ENCODE peak calls at places on chromosomes 3 and 15, in six cellular contexts. One of them, this sample, is unnamed. For H3K4me1, the result is how much of the 10 kb centered on the place peaks cover.

GRCh38 chr3:126961791-126962461 is 21.0 kb upstream of the PLXNA1 start:
- DNase-seq in body of pancreas: peak
- DNase-seq in A549: no peak
- DNase-seq in heart left ventricle: no peak
- DNase-seq in adrenal gland: no peak
- DNase-seq in esophagus squamous epithelium: no peak
- DNase-seq in this sample: peak

GRCh38 chr3:11155341-11156025 is 1.2 kb downstream of the HRH1 start:
- DNase-seq in adrenal gland: peak
- DNase-seq in esophagus squamous epithelium: no peak
- DNase-seq in body of pancreas: peak
- DNase-seq in A549: peak
- DNase-seq in heart left ventricle: peak
- DNase-seq in this sample: peak

GRCh38 chr3:25173610-25174009 is 254.5 kb upstream of the RARB start:
- DNase-seq in body of pancreas: no peak
- DNase-seq in esophagus squamous epithelium: no peak
- DNase-seq in A549: no peak
- DNase-seq in adrenal gland: no peak
- DNase-seq in heart left ventricle: no peak
- DNase-seq in this sample: no peak

GRCh38 chr3:115666081-115666480 is 42.8 kb downstream of the GAP43 start:
- DNase-seq in heart left ventricle: no peak
- DNase-seq in body of pancreas: no peak
- DNase-seq in A549: no peak
- DNase-seq in esophagus squamous epithelium: no peak
- DNase-seq in adrenal gland: no peak
- DNase-seq in this sample: no peak

GRCh38 chr3:184439096-184439495 is 59.2 kb downstream of the CHRD start:
- DNase-seq in A549: no peak
- DNase-seq in esophagus squamous epithelium: no peak
- DNase-seq in adrenal gland: no peak
- DNase-seq in heart left ventricle: no peak
- DNase-seq in body of pancreas: no peak
- DNase-seq in this sample: no peak

GRCh38 chr15:69537888-69538287 is 85.3 kb downstream of the RPLP1 start:
- DNase-seq in adrenal gland: no peak
- DNase-seq in A549: no peak
- DNase-seq in heart left ventricle: no peak
- DNase-seq in esophagus squamous epithelium: no peak
- DNase-seq in body of pancreas: no peak
- DNase-seq in this sample: no peak

GRCh38 chr15:34436956-34437442 is 609 bp downstream of the GOLGA8A start:
- DNase-seq in A549: no peak
- DNase-seq in heart left ventricle: peak
- DNase-seq in esophagus squamous epithelium: no peak
- DNase-seq in adrenal gland: peak
- DNase-seq in body of pancreas: peak
- DNase-seq in this sample: peak

GRCh38 chr3:34725774-34726173 is 913.6 kb upstream of the ARPP21 start:
- DNase-seq in esophagus squamous epithelium: no peak
- DNase-seq in adrenal gland: no peak
- DNase-seq in heart left ventricle: no peak
- DNase-seq in body of pancreas: no peak
- DNase-seq in A549: no peak
- DNase-seq in this sample: no peak

GRCh38 chr15:77769700-77770099 is 137.0 kb upstream of the LINGO1 start:
- DNase-seq in A549: no peak
- DNase-seq in body of pancreas: no peak
- DNase-seq in esophagus squamous epithelium: no peak
- DNase-seq in heart left ventricle: no peak
- DNase-seq in adrenal gland: no peak
- DNase-seq in this sample: no peak

GRCh38 chr3:138359137-138359536 is 10.8 kb downstream of the MRAS start:
- DNase-seq in body of pancreas: no peak
- DNase-seq in adrenal gland: no peak
- DNase-seq in heart left ventricle: no peak
- DNase-seq in esophagus squamous epithelium: no peak
- DNase-seq in A549: no peak
- DNase-seq in this sample: no peak

GRCh38 chr15:49494842-49495241 is 71.8 kb downstream of the FGF7 start:
- DNase-seq in body of pancreas: no peak
- DNase-seq in heart left ventricle: no peak
- DNase-seq in esophagus squamous epithelium: no peak
- DNase-seq in adrenal gland: no peak
- DNase-seq in A549: no peak
- DNase-seq in this sample: no peak

GRCh38 chr3:185764168-185764988 is 60.5 kb downstream of the IGF2BP2 start:
- DNase-seq in A549: no peak
- DNase-seq in body of pancreas: no peak
- DNase-seq in heart left ventricle: no peak
- DNase-seq in esophagus squamous epithelium: no peak
- DNase-seq in adrenal gland: no peak
- DNase-seq in this sample: no peak

DNA sequence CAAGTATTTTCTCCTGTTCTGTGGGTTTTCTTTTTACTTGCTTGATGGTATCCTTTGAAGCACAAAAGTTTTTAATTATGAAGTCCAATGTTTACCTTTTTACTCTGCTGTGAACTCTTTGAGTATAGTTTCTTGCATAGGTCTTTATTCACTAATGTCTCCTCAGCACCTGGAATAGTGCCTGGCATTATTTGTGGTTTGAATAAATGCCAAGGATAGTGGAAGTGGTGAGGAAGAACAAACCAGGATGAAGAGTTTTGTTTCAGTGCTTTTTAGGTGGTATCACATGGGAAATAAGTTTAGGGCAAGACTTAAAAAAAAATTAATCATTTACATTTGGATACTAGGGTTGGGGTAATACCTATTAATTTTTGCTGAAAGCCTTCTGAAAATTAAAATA is 25.7 kb downstream of the GPD1L start:
- DNase-seq in heart left ventricle: no peak
- DNase-seq in esophagus squamous epithelium: no peak
- DNase-seq in adrenal gland: no peak
- DNase-seq in body of pancreas: no peak
- DNase-seq in A549: no peak
- DNase-seq in this sample: no peak
- H3K4me1 ChIP-seq in heart left ventricle: under half
- H3K4me1 ChIP-seq in esophagus squamous epithelium: under half
- H3K4me1 ChIP-seq in adrenal gland: under half
- H3K4me1 ChIP-seq in body of pancreas: under half
- H3K4me1 ChIP-seq in A549: under half
- H3K4me1 ChIP-seq in this sample: under half

GRCh38 chr15:67093146-67093874 is 27.9 kb downstream of the SMAD3 start:
- DNase-seq in esophagus squamous epithelium: peak
- DNase-seq in heart left ventricle: peak
- DNase-seq in adrenal gland: no peak
- DNase-seq in body of pancreas: no peak
- DNase-seq in A549: no peak
- DNase-seq in this sample: peak
- TF ChIP-seq POLR2A in esophagus squamous epithelium: no peak
- TF ChIP-seq POLR2A in heart left ventricle: no peak
- TF ChIP-seq POLR2A in adrenal gland: no peak
- TF ChIP-seq POLR2A in body of pancreas: no peak
- TF ChIP-seq POLR2A in A549: no peak
- TF ChIP-seq POLR2A in this sample: no peak

DNA sequence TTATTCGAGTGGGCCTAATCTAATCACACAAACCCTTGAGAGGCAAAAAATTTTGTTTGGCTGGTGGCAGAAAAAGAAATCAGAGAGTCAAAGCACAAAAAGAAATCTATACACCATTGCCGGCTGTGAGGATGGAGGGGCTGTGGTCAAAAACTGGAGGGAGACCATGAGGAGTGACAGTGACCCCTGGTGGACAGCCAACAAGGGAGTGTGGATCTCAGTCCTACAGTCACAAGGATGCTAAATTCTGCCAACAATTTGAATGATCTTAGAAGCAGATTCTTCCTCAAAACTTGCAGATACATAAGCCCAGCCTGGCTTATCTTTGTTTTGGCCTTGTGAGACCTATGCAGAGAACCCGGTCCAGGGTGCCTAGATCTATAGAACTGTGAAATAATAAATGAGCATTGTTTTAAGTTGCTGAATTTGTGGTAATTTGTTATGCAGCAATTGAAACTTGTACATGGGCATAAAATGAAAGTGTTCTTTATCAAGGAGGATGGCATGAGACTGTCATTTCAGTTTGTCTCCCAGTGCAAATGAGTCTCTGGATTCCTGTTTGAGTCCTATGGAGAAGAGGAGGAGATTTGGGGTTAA is 103.0 kb upstream of the ARHGEF26 start:
- DNase-seq in adrenal gland: no peak
- DNase-seq in A549: peak
- DNase-seq in esophagus squamous epithelium: no peak
- DNase-seq in heart left ventricle: no peak
- DNase-seq in body of pancreas: no peak
- DNase-seq in this sample: peak
- TF ChIP-seq CTCF in adrenal gland: no peak
- TF ChIP-seq CTCF in A549: peak
- TF ChIP-seq CTCF in esophagus squamous epithelium: peak
- TF ChIP-seq CTCF in heart left ventricle: peak
- TF ChIP-seq CTCF in body of pancreas: peak
- TF ChIP-seq CTCF in this sample: peak

GRCh38 chr15:91108421-91108820 is 8.4 kb downstream of the SV2B start:
- DNase-seq in A549: no peak
- DNase-seq in heart left ventricle: no peak
- DNase-seq in adrenal gland: no peak
- DNase-seq in body of pancreas: no peak
- DNase-seq in esophagus squamous epithelium: no peak
- DNase-seq in this sample: no peak
- H3K4me1 ChIP-seq in A549: under half
- H3K4me1 ChIP-seq in heart left ventricle: under half
- H3K4me1 ChIP-seq in adrenal gland: under half
- H3K4me1 ChIP-seq in body of pancreas: under half
- H3K4me1 ChIP-seq in esophagus squamous epithelium: under half
- H3K4me1 ChIP-seq in this sample: under half

GRCh38 chr15:75451674-75452363 is at the start of gene SIN3A:
- DNase-seq in body of pancreas: peak
- DNase-seq in A549: peak
- DNase-seq in adrenal gland: peak
- DNase-seq in heart left ventricle: peak
- DNase-seq in esophagus squamous epithelium: peak
- DNase-seq in this sample: peak
- TF ChIP-seq POLR2A in body of pancreas: no peak
- TF ChIP-seq POLR2A in A549: no peak
- TF ChIP-seq POLR2A in adrenal gland: peak
- TF ChIP-seq POLR2A in heart left ventricle: no peak
- TF ChIP-seq POLR2A in esophagus squamous epithelium: no peak
- TF ChIP-seq POLR2A in this sample: peak

DNA sequence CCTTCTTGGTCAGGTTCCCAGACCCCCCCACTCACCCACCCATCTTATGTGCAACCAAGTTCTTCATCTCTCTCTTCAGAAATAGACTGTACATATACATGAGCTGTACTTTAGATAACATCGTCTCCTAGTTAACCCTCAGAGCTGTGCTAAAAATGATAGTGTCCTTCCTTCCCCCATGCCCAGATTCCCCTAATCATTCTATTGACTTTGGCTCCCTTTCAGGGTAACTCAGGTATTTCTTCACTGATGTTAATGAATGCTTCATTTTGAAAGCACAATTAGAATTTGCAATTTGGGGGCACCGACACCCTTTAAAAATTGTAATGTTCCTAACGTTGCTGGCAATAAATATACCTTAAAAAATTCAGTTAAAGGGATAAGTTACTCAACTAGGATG is 10.9 kb downstream of the PARP9 start:
- DNase-seq in adrenal gland: no peak
- DNase-seq in A549: no peak
- DNase-seq in esophagus squamous epithelium: no peak
- DNase-seq in body of pancreas: no peak
- DNase-seq in heart left ventricle: no peak
- DNase-seq in this sample: no peak
- TF ChIP-seq CTCF in adrenal gland: no peak
- TF ChIP-seq CTCF in A549: no peak
- TF ChIP-seq CTCF in esophagus squamous epithelium: no peak
- TF ChIP-seq CTCF in body of pancreas: no peak
- TF ChIP-seq CTCF in heart left ventricle: no peak
- TF ChIP-seq CTCF in this sample: no peak

GRCh38 chr3:52119056-52119455 is 35.2 kb downstream of the POC1A start:
- DNase-seq in heart left ventricle: no peak
- DNase-seq in adrenal gland: no peak
- DNase-seq in esophagus squamous epithelium: no peak
- DNase-seq in A549: no peak
- DNase-seq in body of pancreas: no peak
- DNase-seq in this sample: peak
- H3K4me1 ChIP-seq in heart left ventricle: under half
- H3K4me1 ChIP-seq in adrenal gland: under half
- H3K4me1 ChIP-seq in esophagus squamous epithelium: under half
- H3K4me1 ChIP-seq in A549: under half
- H3K4me1 ChIP-seq in body of pancreas: under half
- H3K4me1 ChIP-seq in this sample: under half

GRCh38 chr15:70763120-70763949 is at the start of gene UACA:
- DNase-seq in esophagus squamous epithelium: peak
- DNase-seq in adrenal gland: peak
- DNase-seq in heart left ventricle: peak
- DNase-seq in A549: peak
- DNase-seq in body of pancreas: peak
- DNase-seq in this sample: peak
- TF ChIP-seq POLR2A in esophagus squamous epithelium: no peak
- TF ChIP-seq POLR2A in adrenal gland: peak
- TF ChIP-seq POLR2A in heart left ventricle: peak
- TF ChIP-seq POLR2A in A549: peak
- TF ChIP-seq POLR2A in body of pancreas: peak
- TF ChIP-seq POLR2A in this sample: peak

GRCh38 chr3:161914703-161915102 is 418.1 kb downstream of the OTOL1 start:
- DNase-seq in heart left ventricle: peak
- DNase-seq in body of pancreas: no peak
- DNase-seq in esophagus squamous epithelium: no peak
- DNase-seq in adrenal gland: peak
- DNase-seq in A549: no peak
- DNase-seq in this sample: peak
- TF ChIP-seq CTCF in heart left ventricle: peak
- TF ChIP-seq CTCF in body of pancreas: no peak
- TF ChIP-seq CTCF in esophagus squamous epithelium: no peak
- TF ChIP-seq CTCF in adrenal gland: peak
- TF ChIP-seq CTCF in A549: peak
- TF ChIP-seq CTCF in this sample: no peak

DNA sequence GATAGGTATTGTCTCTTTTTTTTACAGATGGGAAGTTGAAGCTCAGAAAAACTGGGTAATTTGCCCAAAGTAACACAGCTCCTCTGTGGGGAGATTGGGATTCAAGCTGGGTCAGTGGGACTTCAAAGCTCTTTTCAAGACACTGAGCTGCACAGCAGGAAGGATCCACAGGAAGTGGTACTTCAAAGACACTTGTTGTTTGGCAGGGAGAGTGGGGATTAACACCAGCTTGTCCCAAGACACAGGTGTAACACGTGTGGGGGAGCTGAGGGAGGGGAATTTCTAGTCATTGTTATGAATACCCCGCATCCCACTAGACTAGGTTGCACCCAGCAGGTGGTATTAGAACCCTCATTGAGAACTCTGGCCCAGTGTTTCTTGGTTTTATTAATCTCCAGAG is 116.0 kb downstream of the FOXB1 start:
- DNase-seq in adrenal gland: no peak
- DNase-seq in heart left ventricle: no peak
- DNase-seq in esophagus squamous epithelium: no peak
- DNase-seq in A549: no peak
- DNase-seq in body of pancreas: no peak
- DNase-seq in this sample: no peak
- H3K4me1 ChIP-seq in adrenal gland: under half
- H3K4me1 ChIP-seq in heart left ventricle: under half
- H3K4me1 ChIP-seq in esophagus squamous epithelium: under half
- H3K4me1 ChIP-seq in A549: under half
- H3K4me1 ChIP-seq in body of pancreas: under half
- H3K4me1 ChIP-seq in this sample: under half